ENCODE peak calls at places on chromosomes 2 and 18, in five cellular contexts. One of them, this sample, is unnamed.
A peak's percentile ranks its signal among the peaks of the same experiment; 100 is the strongest.

GRCh38 chr18:28961669-28962228 is 784.8 kb upstream of the CDH2 start:
- DNase-seq in brain microvascular endothelial cell: peak; percentile 5
- DNase-seq in cardiac muscle cell: peak; percentile 36
- DNase-seq in tibial artery: no peak
- DNase-seq in GM12864: no peak
- DNase-seq in this sample: peak; percentile 3

GRCh38 chr2:226300487-226300886 is 499.1 kb downstream of the IRS1 start:
- DNase-seq in brain microvascular endothelial cell: no peak
- DNase-seq in cardiac muscle cell: no peak
- DNase-seq in GM12864: peak; percentile 1
- DNase-seq in tibial artery: no peak
- DNase-seq in this sample: peak; percentile 41

GRCh38 chr2:23633966-23634365 is 249.0 kb downstream of the KLHL29 start:
- DNase-seq in GM12864: no peak
- DNase-seq in brain microvascular endothelial cell: no peak
- DNase-seq in cardiac muscle cell: no peak
- DNase-seq in tibial artery: no peak
- DNase-seq in this sample: no peak

GRCh38 chr2:37870829-37871228 is 54.3 kb upstream of the RMDN2 start:
- DNase-seq in tibial artery: no peak
- DNase-seq in GM12864: no peak
- DNase-seq in cardiac muscle cell: peak; percentile 51
- DNase-seq in brain microvascular endothelial cell: no peak
- DNase-seq in this sample: no peak

GRCh38 chr2:212892193-212892592 is 259.2 kb downstream of the IKZF2 start:
- DNase-seq in GM12864: no peak
- DNase-seq in tibial artery: no peak
- DNase-seq in brain microvascular endothelial cell: peak; percentile 40
- DNase-seq in cardiac muscle cell: peak; percentile 75
- DNase-seq in this sample: peak; percentile 27

GRCh38 chr2:110866496-110866895 is 134.1 kb downstream of the ACOXL start:
- DNase-seq in cardiac muscle cell: no peak
- DNase-seq in GM12864: no peak
- DNase-seq in brain microvascular endothelial cell: no peak
- DNase-seq in tibial artery: no peak
- DNase-seq in this sample: no peak

GRCh38 chr18:26867471-26867870 is 2.0 kb upstream of the AQP4 start:
- DNase-seq in GM12864: no peak
- DNase-seq in brain microvascular endothelial cell: no peak
- DNase-seq in tibial artery: no peak
- DNase-seq in cardiac muscle cell: no peak
- DNase-seq in this sample: no peak

GRCh38 chr18:70228546-70228945 is 23.1 kb upstream of the RTTN start:
- DNase-seq in cardiac muscle cell: no peak
- DNase-seq in GM12864: no peak
- DNase-seq in tibial artery: no peak
- DNase-seq in brain microvascular endothelial cell: no peak
- DNase-seq in this sample: no peak

GRCh38 chr2:164574931-164575330 is 46.4 kb downstream of the GRB14 start:
- DNase-seq in tibial artery: no peak
- DNase-seq in cardiac muscle cell: no peak
- DNase-seq in brain microvascular endothelial cell: no peak
- DNase-seq in GM12864: no peak
- DNase-seq in this sample: no peak

GRCh38 chr2:118865106-118865505 is 17.7 kb upstream of the EN1 start:
- DNase-seq in brain microvascular endothelial cell: peak; percentile 64
- DNase-seq in GM12864: no peak
- DNase-seq in tibial artery: no peak
- DNase-seq in cardiac muscle cell: peak; percentile 71
- DNase-seq in this sample: peak; percentile 64

GRCh38 chr2:103222974-103223373 is 461.1 kb downstream of the TMEM182 start:
- DNase-seq in cardiac muscle cell: no peak
- DNase-seq in tibial artery: no peak
- DNase-seq in brain microvascular endothelial cell: no peak
- DNase-seq in GM12864: no peak
- DNase-seq in this sample: no peak

GRCh38 chr2:240139011-240139441 is 1.4 kb downstream of the OTOS start:
- DNase-seq in brain microvascular endothelial cell: no peak
- DNase-seq in tibial artery: peak; percentile 13
- DNase-seq in cardiac muscle cell: no peak
- DNase-seq in GM12864: no peak
- DNase-seq in this sample: no peak

GRCh38 chr2:169771612-169772011 is 27.1 kb upstream of the SSB start:
- DNase-seq in brain microvascular endothelial cell: no peak
- DNase-seq in cardiac muscle cell: no peak
- DNase-seq in GM12864: no peak
- DNase-seq in tibial artery: no peak
- DNase-seq in this sample: no peak

GRCh38 chr2:169770991-169771390 is 27.7 kb upstream of the SSB start:
- DNase-seq in cardiac muscle cell: no peak
- DNase-seq in brain microvascular endothelial cell: no peak
- DNase-seq in GM12864: no peak
- DNase-seq in tibial artery: no peak
- DNase-seq in this sample: no peak

GRCh38 chr2:169765523-169765922 is 31.9 kb downstream of the KLHL23 start:
- DNase-seq in tibial artery: no peak
- DNase-seq in brain microvascular endothelial cell: peak; percentile 43
- DNase-seq in cardiac muscle cell: peak; percentile 37
- DNase-seq in GM12864: no peak
- DNase-seq in this sample: no peak

GRCh38 chr2:169767243-169767888 is 31.3 kb upstream of the SSB start:
- DNase-seq in GM12864: peak; percentile 21
- DNase-seq in tibial artery: peak; percentile 61
- DNase-seq in cardiac muscle cell: peak; percentile 76
- DNase-seq in brain microvascular endothelial cell: peak; percentile 62
- DNase-seq in this sample: peak; percentile 69

GRCh38 chr2:169768262-169768995 is 30.2 kb upstream of the SSB start:
- DNase-seq in tibial artery: no peak
- DNase-seq in brain microvascular endothelial cell: no peak
- DNase-seq in GM12864: no peak
- DNase-seq in cardiac muscle cell: no peak
- DNase-seq in this sample: peak; percentile 19
- H3K4me3 ChIP-seq in tibial artery: peak overlapping the region; percentile 24
- H3K4me3 ChIP-seq in brain microvascular endothelial cell: peak overlapping the region; percentile 45
- H3K4me3 ChIP-seq in GM12864: peak overlapping the region; percentile 39
- H3K4me3 ChIP-seq in cardiac muscle cell: no peak overlapping the region
- H3K4me3 ChIP-seq in this sample: peak overlapping the region; percentile 23

DNA sequence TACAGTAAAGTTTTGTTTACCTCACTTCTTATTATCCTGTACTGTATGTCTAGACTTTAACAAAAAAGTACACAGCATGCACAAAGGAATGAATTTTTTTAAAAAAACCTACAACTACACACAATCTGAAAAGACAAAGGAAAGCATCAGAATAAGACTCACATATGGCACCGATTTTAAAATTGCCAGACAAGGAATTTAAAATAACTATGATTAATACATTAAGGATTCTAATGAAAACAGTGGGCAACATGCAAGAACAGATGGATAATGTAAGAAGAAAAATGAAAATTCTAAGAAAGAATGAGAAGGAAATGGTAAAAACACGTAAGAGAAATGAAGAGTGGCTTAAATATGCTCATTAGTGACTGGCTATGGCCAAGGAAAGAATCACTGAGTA is 638.2 kb downstream of the FBXO15 start:
- DNase-seq in GM12864: no peak
- DNase-seq in tibial artery: no peak
- DNase-seq in cardiac muscle cell: no peak
- DNase-seq in brain microvascular endothelial cell: no peak
- DNase-seq in this sample: no peak
- TF ChIP-seq CTCF in GM12864: no peak
- TF ChIP-seq CTCF in tibial artery: no peak
- TF ChIP-seq CTCF in cardiac muscle cell: no peak
- TF ChIP-seq CTCF in brain microvascular endothelial cell: no peak
- TF ChIP-seq CTCF in this sample: no peak

DNA sequence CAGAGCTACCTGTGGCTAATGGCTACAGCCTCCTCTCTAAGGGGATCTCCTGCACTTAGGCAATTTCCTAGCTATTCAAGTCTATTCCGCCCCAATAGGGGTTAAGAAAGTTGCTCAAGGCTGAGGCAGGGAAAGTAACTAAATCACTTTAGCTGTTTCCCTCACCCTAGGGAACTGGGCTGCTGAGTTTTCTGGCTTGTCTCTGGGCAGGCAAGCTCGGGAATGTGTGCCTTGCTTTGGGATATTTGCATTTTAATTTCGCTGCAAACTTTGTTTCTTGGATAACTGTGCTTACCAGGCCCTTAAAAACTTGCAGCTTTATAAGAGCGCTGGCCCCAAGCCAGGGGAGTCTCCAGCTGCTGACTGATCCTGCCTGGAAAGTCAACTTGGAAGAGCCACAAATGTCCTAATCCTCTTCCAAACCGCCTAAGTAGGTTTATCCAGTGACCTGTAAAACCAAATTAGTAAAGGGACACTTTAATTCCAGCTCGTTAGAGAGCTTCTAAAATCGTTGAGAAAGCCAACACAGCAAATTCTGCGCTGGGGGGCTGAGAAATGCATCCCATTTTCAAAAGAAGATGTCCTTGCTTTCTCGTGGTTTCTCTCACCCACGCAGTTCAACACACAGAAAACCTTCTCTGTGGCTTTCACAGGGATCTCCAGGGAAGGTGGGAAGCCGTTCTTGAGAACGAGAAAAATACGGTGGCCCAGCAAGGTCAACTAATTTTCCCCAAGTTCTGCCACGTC is 59.5 kb upstream of the SP3 start:
- DNase-seq in tibial artery: peak; percentile 92
- DNase-seq in cardiac muscle cell: peak; percentile 91
- DNase-seq in GM12864: no peak
- DNase-seq in brain microvascular endothelial cell: peak; percentile 53
- DNase-seq in this sample: no peak
- H3K4me3 ChIP-seq in tibial artery: no peak overlapping the region
- H3K4me3 ChIP-seq in cardiac muscle cell: no peak overlapping the region
- H3K4me3 ChIP-seq in GM12864: no peak overlapping the region
- H3K4me3 ChIP-seq in brain microvascular endothelial cell: no peak overlapping the region
- H3K4me3 ChIP-seq in this sample: no peak overlapping the region

GRCh38 chr2:172865422-172865821 is 129.8 kb downstream of the RAPGEF4 start:
- DNase-seq in GM12864: no peak
- DNase-seq in tibial artery: no peak
- DNase-seq in cardiac muscle cell: no peak
- DNase-seq in brain microvascular endothelial cell: no peak
- DNase-seq in this sample: no peak
- TF ChIP-seq CTCF in GM12864: peak; percentile 14
- TF ChIP-seq CTCF in tibial artery: no peak
- TF ChIP-seq CTCF in cardiac muscle cell: peak; percentile 33
- TF ChIP-seq CTCF in brain microvascular endothelial cell: peak; percentile 63
- TF ChIP-seq CTCF in this sample: no peak

GRCh38 chr2:113127646-113128385 is 418 bp downstream of the IL1RN start:
- DNase-seq in brain microvascular endothelial cell: no peak
- DNase-seq in tibial artery: no peak
- DNase-seq in cardiac muscle cell: no peak
- DNase-seq in GM12864: no peak
- DNase-seq in this sample: no peak
- H3K4me3 ChIP-seq in brain microvascular endothelial cell: no peak overlapping the region
- H3K4me3 ChIP-seq in tibial artery: no peak overlapping the region
- H3K4me3 ChIP-seq in cardiac muscle cell: no peak overlapping the region
- H3K4me3 ChIP-seq in GM12864: no peak overlapping the region
- H3K4me3 ChIP-seq in this sample: no peak overlapping the region

GRCh38 chr2:191013876-191014652 is at the start of gene STAT1:
- DNase-seq in tibial artery: peak; percentile 89
- DNase-seq in GM12864: peak; percentile 85
- DNase-seq in cardiac muscle cell: peak; percentile 95
- DNase-seq in brain microvascular endothelial cell: peak; percentile 88
- DNase-seq in this sample: peak; percentile 98
- TF ChIP-seq CTCF in tibial artery: peak; percentile 10
- TF ChIP-seq CTCF in GM12864: no peak
- TF ChIP-seq CTCF in cardiac muscle cell: no peak
- TF ChIP-seq CTCF in brain microvascular endothelial cell: no peak
- TF ChIP-seq CTCF in this sample: no peak

GRCh38 chr2:222291485-222291841 is 7.3 kb downstream of the PAX3 start:
- DNase-seq in brain microvascular endothelial cell: no peak
- DNase-seq in cardiac muscle cell: no peak
- DNase-seq in tibial artery: no peak
- DNase-seq in GM12864: no peak
- DNase-seq in this sample: no peak
- H3K4me3 ChIP-seq in brain microvascular endothelial cell: peak overlapping the region; percentile 44
- H3K4me3 ChIP-seq in cardiac muscle cell: no peak overlapping the region
- H3K4me3 ChIP-seq in tibial artery: no peak overlapping the region
- H3K4me3 ChIP-seq in GM12864: no peak overlapping the region
- H3K4me3 ChIP-seq in this sample: no peak overlapping the region

GRCh38 chr2:29073913-29074312 is 410 bp downstream of the PCARE start:
- DNase-seq in GM12864: no peak
- DNase-seq in brain microvascular endothelial cell: no peak
- DNase-seq in tibial artery: no peak
- DNase-seq in cardiac muscle cell: no peak
- DNase-seq in this sample: peak; percentile 59

GRCh38 chr2:29072971-29073725 is 1.2 kb downstream of the PCARE start:
- DNase-seq in brain microvascular endothelial cell: no peak
- DNase-seq in GM12864: no peak
- DNase-seq in cardiac muscle cell: no peak
- DNase-seq in tibial artery: no peak
- DNase-seq in this sample: no peak

GRCh38 chr2:29075894-29076700 is 1.8 kb upstream of the PCARE start:
- DNase-seq in cardiac muscle cell: peak; percentile 14
- DNase-seq in GM12864: no peak
- DNase-seq in tibial artery: no peak
- DNase-seq in brain microvascular endothelial cell: peak; percentile 35
- DNase-seq in this sample: peak; percentile 14

GRCh38 chr2:29072251-29072650 is 2.1 kb downstream of the PCARE start:
- DNase-seq in GM12864: no peak
- DNase-seq in tibial artery: no peak
- DNase-seq in cardiac muscle cell: no peak
- DNase-seq in brain microvascular endothelial cell: no peak
- DNase-seq in this sample: no peak

GRCh38 chr2:29074401-29074800 is at the start of gene PCARE:
- DNase-seq in GM12864: no peak
- DNase-seq in tibial artery: no peak
- DNase-seq in brain microvascular endothelial cell: no peak
- DNase-seq in cardiac muscle cell: no peak
- DNase-seq in this sample: no peak
- TF ChIP-seq CTCF in GM12864: no peak
- TF ChIP-seq CTCF in tibial artery: no peak
- TF ChIP-seq CTCF in brain microvascular endothelial cell: no peak
- TF ChIP-seq CTCF in cardiac muscle cell: no peak
- TF ChIP-seq CTCF in this sample: no peak

GRCh38 chr2:46091004-46091403 is 206.2 kb upstream of the EPAS1 start:
- DNase-seq in cardiac muscle cell: no peak
- DNase-seq in GM12864: no peak
- DNase-seq in tibial artery: no peak
- DNase-seq in brain microvascular endothelial cell: no peak
- DNase-seq in this sample: no peak

GRCh38 chr2:46091961-46092667 is 205.1 kb upstream of the EPAS1 start:
- DNase-seq in tibial artery: no peak
- DNase-seq in cardiac muscle cell: no peak
- DNase-seq in brain microvascular endothelial cell: no peak
- DNase-seq in GM12864: no peak
- DNase-seq in this sample: no peak

GRCh38 chr2:46086578-46087070 is 210.6 kb upstream of the EPAS1 start:
- DNase-seq in brain microvascular endothelial cell: no peak
- DNase-seq in cardiac muscle cell: no peak
- DNase-seq in GM12864: no peak
- DNase-seq in tibial artery: no peak
- DNase-seq in this sample: no peak

GRCh38 chr2:46082531-46083485 is 214.4 kb upstream of the EPAS1 start:
- DNase-seq in cardiac muscle cell: peak; percentile 99
- DNase-seq in GM12864: no peak
- DNase-seq in tibial artery: no peak
- DNase-seq in brain microvascular endothelial cell: peak; percentile 89
- DNase-seq in this sample: no peak

GRCh38 chr2:46087492-46087891 is 209.7 kb upstream of the EPAS1 start:
- DNase-seq in tibial artery: no peak
- DNase-seq in brain microvascular endothelial cell: no peak
- DNase-seq in cardiac muscle cell: no peak
- DNase-seq in GM12864: no peak
- DNase-seq in this sample: no peak
- H3K4me3 ChIP-seq in tibial artery: no peak overlapping the region
- H3K4me3 ChIP-seq in brain microvascular endothelial cell: no peak overlapping the region
- H3K4me3 ChIP-seq in cardiac muscle cell: no peak overlapping the region
- H3K4me3 ChIP-seq in GM12864: no peak overlapping the region
- H3K4me3 ChIP-seq in this sample: no peak overlapping the region

This sample was measured in GM12865.